ENCODE peak calls at places on chromosomes 2 and 18, in five cellular contexts. One of them, this sample, is unnamed.

GRCh38 chr2:219743548-219743947 is 116.1 kb downstream of the SLC4A3 start:
- DNase-seq in dorsolateral prefrontal cortex: no peak
- DNase-seq in uterus: no peak
- DNase-seq in GM06990: no peak
- DNase-seq in sigmoid colon: no peak
- DNase-seq in this sample: no peak

GRCh38 chr2:203596183-203596582 is 61.1 kb upstream of the RAPH1 start:
- DNase-seq in GM06990: no peak
- DNase-seq in sigmoid colon: no peak
- DNase-seq in uterus: no peak
- DNase-seq in dorsolateral prefrontal cortex: no peak
- DNase-seq in this sample: no peak

GRCh38 chr2:30693821-30694281 is 113.4 kb downstream of the CAPN13 start:
- DNase-seq in dorsolateral prefrontal cortex: no peak
- DNase-seq in sigmoid colon: peak
- DNase-seq in uterus: no peak
- DNase-seq in GM06990: no peak
- DNase-seq in this sample: no peak

GRCh38 chr2:191170301-191170636 is 19.5 kb upstream of the STAT4 start:
- DNase-seq in sigmoid colon: no peak
- DNase-seq in GM06990: no peak
- DNase-seq in dorsolateral prefrontal cortex: no peak
- DNase-seq in uterus: no peak
- DNase-seq in this sample: no peak

GRCh38 chr2:45259547-45260160 is 250.4 kb upstream of the SIX2 start:
- DNase-seq in GM06990: no peak
- DNase-seq in dorsolateral prefrontal cortex: no peak
- DNase-seq in uterus: no peak
- DNase-seq in sigmoid colon: no peak
- DNase-seq in this sample: no peak

GRCh38 chr2:67840460-67841068 is 222.2 kb downstream of the C1D start:
- DNase-seq in sigmoid colon: peak
- DNase-seq in dorsolateral prefrontal cortex: no peak
- DNase-seq in GM06990: peak
- DNase-seq in uterus: peak
- DNase-seq in this sample: peak

GRCh38 chr2:17373041-17373440 is 145.2 kb downstream of the RAD51AP2 start:
- DNase-seq in dorsolateral prefrontal cortex: no peak
- DNase-seq in GM06990: no peak
- DNase-seq in uterus: no peak
- DNase-seq in sigmoid colon: no peak
- DNase-seq in this sample: no peak

GRCh38 chr2:20151116-20151571 is 73.8 kb downstream of the SDC1 start:
- DNase-seq in sigmoid colon: no peak
- DNase-seq in uterus: no peak
- DNase-seq in GM06990: peak
- DNase-seq in dorsolateral prefrontal cortex: no peak
- DNase-seq in this sample: peak

GRCh38 chr2:1854747-1855146 is 110.4 kb upstream of the PXDN start:
- DNase-seq in sigmoid colon: no peak
- DNase-seq in GM06990: no peak
- DNase-seq in dorsolateral prefrontal cortex: no peak
- DNase-seq in uterus: no peak
- DNase-seq in this sample: no peak

GRCh38 chr2:144230452-144231085 is 289.4 kb downstream of the ZEB2 start:
- DNase-seq in GM06990: no peak
- DNase-seq in dorsolateral prefrontal cortex: no peak
- DNase-seq in uterus: no peak
- DNase-seq in sigmoid colon: no peak
- DNase-seq in this sample: no peak

GRCh38 chr2:67394734-67395133 is 2.4 kb upstream of the ETAA1 start:
- DNase-seq in uterus: no peak
- DNase-seq in sigmoid colon: no peak
- DNase-seq in dorsolateral prefrontal cortex: no peak
- DNase-seq in GM06990: no peak
- DNase-seq in this sample: no peak

GRCh38 chr2:23273786-23274185 is 111.2 kb upstream of the KLHL29 start:
- DNase-seq in dorsolateral prefrontal cortex: no peak
- DNase-seq in GM06990: no peak
- DNase-seq in uterus: no peak
- DNase-seq in sigmoid colon: no peak
- DNase-seq in this sample: no peak

GRCh38 chr2:120856421-120856862 is 120.8 kb downstream of the GLI2 start:
- DNase-seq in GM06990: no peak
- DNase-seq in sigmoid colon: peak
- DNase-seq in uterus: peak
- DNase-seq in dorsolateral prefrontal cortex: no peak
- DNase-seq in this sample: no peak

GRCh38 chr2:26941486-26941885 is 29.0 kb upstream of the MAPRE3 start:
- DNase-seq in sigmoid colon: no peak
- DNase-seq in GM06990: no peak
- DNase-seq in uterus: no peak
- DNase-seq in dorsolateral prefrontal cortex: no peak
- DNase-seq in this sample: no peak

GRCh38 chr2:47019991-47020681 is 104.5 kb upstream of the MCFD2 start:
- DNase-seq in uterus: no peak
- DNase-seq in GM06990: no peak
- DNase-seq in dorsolateral prefrontal cortex: no peak
- DNase-seq in sigmoid colon: no peak
- DNase-seq in this sample: no peak

GRCh38 chr2:167697961-167698360 is 549.4 kb downstream of the STK39 start:
- DNase-seq in sigmoid colon: no peak
- DNase-seq in dorsolateral prefrontal cortex: no peak
- DNase-seq in GM06990: no peak
- DNase-seq in uterus: no peak
- DNase-seq in this sample: no peak

GRCh38 chr2:71812736-71813135 is 334.9 kb downstream of the CYP26B1 start:
- DNase-seq in sigmoid colon: no peak
- DNase-seq in GM06990: no peak
- DNase-seq in dorsolateral prefrontal cortex: no peak
- DNase-seq in uterus: no peak
- DNase-seq in this sample: no peak

GRCh38 chr2:53104263-53104662 is 663.3 kb upstream of the CHAC2 start:
- DNase-seq in uterus: no peak
- DNase-seq in dorsolateral prefrontal cortex: no peak
- DNase-seq in GM06990: no peak
- DNase-seq in sigmoid colon: no peak
- DNase-seq in this sample: no peak

GRCh38 chr2:121390082-121390481 is 105.1 kb upstream of the TFCP2L1 start:
- DNase-seq in sigmoid colon: no peak
- DNase-seq in dorsolateral prefrontal cortex: no peak
- DNase-seq in uterus: no peak
- DNase-seq in GM06990: no peak
- DNase-seq in this sample: no peak

GRCh38 chr2:80489718-80490117 is 185.2 kb upstream of the LRRTM1 start:
- DNase-seq in dorsolateral prefrontal cortex: no peak
- DNase-seq in sigmoid colon: no peak
- DNase-seq in GM06990: no peak
- DNase-seq in uterus: no peak
- DNase-seq in this sample: no peak

GRCh38 chr2:228731517-228731916 is 539.6 kb downstream of the PID1 start:
- DNase-seq in dorsolateral prefrontal cortex: no peak
- DNase-seq in sigmoid colon: peak
- DNase-seq in uterus: no peak
- DNase-seq in GM06990: no peak
- DNase-seq in this sample: no peak

GRCh38 chr2:76268928-76269327 is 558.2 kb upstream of the GCFC2 start:
- DNase-seq in dorsolateral prefrontal cortex: no peak
- DNase-seq in GM06990: no peak
- DNase-seq in sigmoid colon: no peak
- DNase-seq in uterus: no peak
- DNase-seq in this sample: no peak

GRCh38 chr2:95265182-95265581 is 9.1 kb upstream of the PROM2 start:
- DNase-seq in sigmoid colon: no peak
- DNase-seq in GM06990: no peak
- DNase-seq in dorsolateral prefrontal cortex: no peak
- DNase-seq in uterus: no peak
- DNase-seq in this sample: no peak

GRCh38 chr2:94994914-94995236 is 30.6 kb upstream of the MAL start:
- DNase-seq in sigmoid colon: no peak
- DNase-seq in uterus: no peak
- DNase-seq in dorsolateral prefrontal cortex: no peak
- DNase-seq in GM06990: no peak
- DNase-seq in this sample: no peak

GRCh38 chr2:156648522-156648921 is 212.3 kb downstream of the GPD2 start:
- DNase-seq in GM06990: no peak
- DNase-seq in uterus: no peak
- DNase-seq in sigmoid colon: no peak
- DNase-seq in dorsolateral prefrontal cortex: no peak
- DNase-seq in this sample: no peak

GRCh38 chr18:58659691-58660090 is 11.6 kb upstream of the MALT1 start:
- DNase-seq in uterus: no peak
- DNase-seq in GM06990: no peak
- DNase-seq in sigmoid colon: no peak
- DNase-seq in dorsolateral prefrontal cortex: no peak
- DNase-seq in this sample: no peak

GRCh38 chr18:58654896-58655614 is 16.2 kb upstream of the MALT1 start:
- DNase-seq in GM06990: no peak
- DNase-seq in sigmoid colon: no peak
- DNase-seq in uterus: no peak
- DNase-seq in dorsolateral prefrontal cortex: no peak
- DNase-seq in this sample: no peak

GRCh38 chr18:58660915-58661314 is 10.3 kb upstream of the MALT1 start:
- DNase-seq in uterus: no peak
- DNase-seq in GM06990: no peak
- DNase-seq in sigmoid colon: no peak
- DNase-seq in dorsolateral prefrontal cortex: no peak
- DNase-seq in this sample: no peak

GRCh38 chr18:58657081-58657480 is 14.2 kb upstream of the MALT1 start:
- DNase-seq in sigmoid colon: no peak
- DNase-seq in uterus: no peak
- DNase-seq in dorsolateral prefrontal cortex: no peak
- DNase-seq in GM06990: no peak
- DNase-seq in this sample: peak

DNA sequence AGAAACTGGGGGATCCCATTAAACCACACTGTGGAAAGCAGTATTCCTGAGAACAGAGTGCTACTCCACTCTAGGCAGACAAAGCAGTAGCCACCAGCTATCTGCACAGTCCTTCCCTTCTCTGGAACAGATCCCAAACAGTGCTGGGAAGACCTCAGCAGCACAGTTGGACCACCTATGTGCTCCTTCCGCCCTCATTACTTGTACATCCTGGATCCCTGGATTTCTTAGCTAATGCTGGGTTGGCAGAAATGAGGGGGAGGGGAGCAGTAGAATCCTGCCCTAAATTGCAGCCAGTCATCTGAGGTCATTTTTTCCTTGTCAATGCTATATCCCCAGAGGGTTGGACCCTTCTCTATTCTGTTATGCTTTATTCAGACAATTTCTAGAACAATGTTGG is 13.8 kb upstream of the MALT1 start:
- DNase-seq in dorsolateral prefrontal cortex: no peak
- DNase-seq in sigmoid colon: no peak
- DNase-seq in GM06990: no peak
- DNase-seq in uterus: no peak
- DNase-seq in this sample: no peak
- H3K4me3 ChIP-seq in dorsolateral prefrontal cortex: no peak
- H3K4me3 ChIP-seq in sigmoid colon: no peak
- H3K4me3 ChIP-seq in GM06990: peak
- H3K4me3 ChIP-seq in uterus: no peak
- H3K4me3 ChIP-seq in this sample: peak

GRCh38 chr18:2919600-2919999 is 72.8 kb downstream of the EMILIN2 start:
- DNase-seq in uterus: no peak
- DNase-seq in GM06990: no peak
- DNase-seq in dorsolateral prefrontal cortex: no peak
- DNase-seq in sigmoid colon: no peak
- DNase-seq in this sample: no peak

GRCh38 chr18:2920546-2921343 is 73.9 kb downstream of the EMILIN2 start:
- DNase-seq in sigmoid colon: no peak
- DNase-seq in dorsolateral prefrontal cortex: no peak
- DNase-seq in GM06990: no peak
- DNase-seq in uterus: no peak
- DNase-seq in this sample: no peak

GRCh38 chr18:2920027-2920426 is 73.2 kb downstream of the EMILIN2 start:
- DNase-seq in GM06990: no peak
- DNase-seq in uterus: no peak
- DNase-seq in dorsolateral prefrontal cortex: no peak
- DNase-seq in sigmoid colon: no peak
- DNase-seq in this sample: no peak

GRCh38 chr18:2917255-2918047 is 70.6 kb downstream of the EMILIN2 start:
- DNase-seq in GM06990: no peak
- DNase-seq in sigmoid colon: no peak
- DNase-seq in uterus: no peak
- DNase-seq in dorsolateral prefrontal cortex: no peak
- DNase-seq in this sample: no peak

GRCh38 chr18:2918761-2919550 is 72.2 kb downstream of the EMILIN2 start:
- DNase-seq in GM06990: no peak
- DNase-seq in dorsolateral prefrontal cortex: no peak
- DNase-seq in uterus: no peak
- DNase-seq in sigmoid colon: no peak
- DNase-seq in this sample: no peak
- TF ChIP-seq CTCF in GM06990: no peak
- TF ChIP-seq CTCF in dorsolateral prefrontal cortex: no peak
- TF ChIP-seq CTCF in uterus: no peak
- TF ChIP-seq CTCF in sigmoid colon: no peak
- TF ChIP-seq CTCF in this sample: no peak

GRCh38 chr18:7438631-7439030 is 128.5 kb upstream of the PTPRM start:
- DNase-seq in sigmoid colon: no peak
- DNase-seq in GM06990: no peak
- DNase-seq in uterus: no peak
- DNase-seq in dorsolateral prefrontal cortex: no peak
- DNase-seq in this sample: no peak
- H3K4me3 ChIP-seq in sigmoid colon: no peak
- H3K4me3 ChIP-seq in GM06990: no peak
- H3K4me3 ChIP-seq in uterus: no peak
- H3K4me3 ChIP-seq in dorsolateral prefrontal cortex: no peak
- H3K4me3 ChIP-seq in this sample: no peak

GRCh38 chr2:232491139-232491780 is 3.6 kb upstream of the ECEL1 start:
- DNase-seq in sigmoid colon: peak
- DNase-seq in dorsolateral prefrontal cortex: no peak
- DNase-seq in GM06990: no peak
- DNase-seq in uterus: no peak
- DNase-seq in this sample: no peak
- TF ChIP-seq CTCF in sigmoid colon: no peak
- TF ChIP-seq CTCF in dorsolateral prefrontal cortex: no peak
- TF ChIP-seq CTCF in GM06990: no peak
- TF ChIP-seq CTCF in uterus: no peak
- TF ChIP-seq CTCF in this sample: no peak

GRCh38 chr18:2969695-2970094 is 43.2 kb downstream of the LPIN2 start:
- DNase-seq in dorsolateral prefrontal cortex: no peak
- DNase-seq in GM06990: no peak
- DNase-seq in sigmoid colon: no peak
- DNase-seq in uterus: no peak
- DNase-seq in this sample: no peak
- H3K4me3 ChIP-seq in dorsolateral prefrontal cortex: no peak
- H3K4me3 ChIP-seq in GM06990: no peak
- H3K4me3 ChIP-seq in sigmoid colon: no peak
- H3K4me3 ChIP-seq in uterus: no peak
- H3K4me3 ChIP-seq in this sample: no peak